ENCODE peak calls at places on chromosomes 5 and 9, in six cellular contexts. R, L, E, G, D and U are unnamed samples.

GRCh38 chr5:143001764-143002351 is 231.7 kb downstream of the ARHGAP26 start:
- DNase-seq in L (no peak), E (no peak), D (no peak), G (no peak), R (no peak), U (no peak)

GRCh38 chr5:56207537-56207936 is 25.6 kb downstream of the ANKRD55 start:
- DNase-seq in D (no peak), R (no peak), L (no peak), E (no peak), G (no peak), U (no peak)

GRCh38 chr5:92391-93220 is 638 bp downstream of the PLEKHG4B start:
- DNase-seq in R (no peak), L (no peak), E (no peak), G (no peak), D (no peak), U (no peak)

GRCh38 chr5:110916373-110917049 is 155.0 kb upstream of the TSLP start:
- DNase-seq in D (no peak), L (no peak), G (no peak), R (no peak), E (no peak), U (peak)

GRCh38 chr5:107696071-107696470 is 25.3 kb upstream of the EFNA5 start:
- DNase-seq in D (peak), L (no peak), E (no peak), G (no peak), R (no peak), U (peak)

GRCh38 chr9:35811364-35812024 is 568 bp downstream of the SPAG8 start:
- DNase-seq in E (no peak), G (no peak), D (no peak), L (no peak), R (no peak), U (no peak)

GRCh38 chr9:91162311-91162710 is 199.4 kb downstream of the AUH start:
- DNase-seq in G (no peak), L (no peak), D (no peak), R (no peak), E (peak), U (no peak)

GRCh38 chr5:96327728-96328127 is 105.3 kb downstream of the PCSK1 start:
- DNase-seq in G (no peak), R (no peak), L (no peak), D (no peak), E (no peak), U (no peak)

GRCh38 chr5:17289681-17290619 is 72.5 kb downstream of the BASP1 start:
- DNase-seq in E (no peak), R (no peak), G (no peak), D (no peak), L (no peak), U (no peak)

GRCh38 chr5:65861830-65862241 is 64.5 kb upstream of the ERBIN start:
- DNase-seq in L (peak), D (no peak), E (no peak), G (no peak), R (no peak), U (no peak)

GRCh38 chr9:95854386-95855015 is 21.0 kb upstream of the ERCC6L2 start:
- DNase-seq in R (no peak), G (no peak), D (no peak), L (no peak), E (no peak), U (no peak)

GRCh38 chr5:83467315-83468044 is 4.1 kb upstream of the VCAN start:
- DNase-seq in L (no peak), G (no peak), D (no peak), R (no peak), E (no peak), U (no peak)

GRCh38 chr9:19375536-19375935 is 4.5 kb downstream of the RPS6 start:
- DNase-seq in R (no peak), G (no peak), L (no peak), D (no peak), E (no peak), U (no peak)

GRCh38 chr9:8857330-8858249 is 1058.0 kb upstream of the DMAC1 start:
- DNase-seq in D (peak), E (no peak), R (no peak), G (no peak), L (no peak), U (peak)

GRCh38 chr9:69380811-69381210 is 55.8 kb downstream of the ENTREP1 start:
- DNase-seq in L (no peak), D (no peak), G (no peak), E (no peak), R (no peak), U (no peak)

GRCh38 chr5:110957934-110958333 is 113.6 kb upstream of the TSLP start:
- DNase-seq in G (no peak), D (no peak), R (no peak), E (no peak), L (no peak), U (no peak)

GRCh38 chr5:103188436-103188835 is 68.3 kb downstream of the PPIP5K2 start:
- DNase-seq in D (no peak), L (no peak), R (no peak), G (no peak), E (no peak), U (no peak)
- TF ChIP-seq ZNF274 in D (no peak), L (no peak), R (no peak), G (no peak), E (no peak), U (no peak)

GRCh38 chr5:121273818-121274433 is 577.8 kb upstream of the FTMT start:
- DNase-seq in L (peak), D (no peak), R (peak), E (peak), G (no peak), U (no peak)
- H3K4me3 ChIP-seq in L (no peak), D (no peak), R (no peak), E (no peak), G (no peak), U (no peak)

GRCh38 chr9:137175345-137175961 is 3.6 kb upstream of the TMEM210 start:
- DNase-seq in G (no peak), L (no peak), D (no peak), E (no peak), R (no peak), U (no peak)

GRCh38 chr9:137173795-137174664 is 2.2 kb upstream of the TMEM210 start:
- DNase-seq in D (no peak), E (no peak), G (no peak), R (no peak), L (no peak), U (no peak)

GRCh38 chr9:137176302-137177182 is 4.7 kb upstream of the TMEM210 start:
- DNase-seq in L (no peak), R (peak), E (peak), D (no peak), G (no peak), U (no peak)

GRCh38 chr9:137172907-137173794 is 1.3 kb upstream of the TMEM210 start:
- DNase-seq in L (no peak), E (no peak), R (no peak), D (no peak), G (no peak), U (no peak)

GRCh38 chr9:137174722-137175293 is 3.0 kb upstream of the TMEM210 start:
- DNase-seq in L (no peak), G (no peak), D (no peak), E (no peak), R (no peak), U (no peak)
- TF ChIP-seq ZNF274 in L (no peak), G (no peak), D (no peak), E (no peak), R (no peak), U (no peak)

DNA sequence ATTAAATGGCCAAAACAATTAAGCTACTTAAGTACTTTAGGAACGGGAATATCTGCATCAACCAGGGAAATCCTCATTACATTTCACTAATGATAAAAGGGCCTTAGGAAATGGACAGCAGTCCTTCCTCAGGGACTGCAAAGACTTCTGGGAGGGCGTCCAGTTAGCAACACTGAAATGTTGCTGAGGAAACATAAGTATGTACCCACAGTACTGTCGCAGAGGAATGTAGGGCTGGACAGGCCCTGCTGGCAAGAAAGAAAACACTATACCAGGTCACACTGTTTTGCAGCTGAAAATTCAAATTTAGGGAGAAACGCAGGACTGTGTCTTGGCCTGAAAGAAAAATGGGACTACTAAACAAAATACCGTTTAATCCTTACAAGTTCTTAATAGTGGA is 1.3 kb downstream of the C5orf15 start:
- DNase-seq in D (no peak), R (no peak), L (no peak), G (no peak), E (no peak), U (no peak)
- H3K4me3 ChIP-seq in D (no peak), R (peak), L (peak), G (peak), E (peak), U (no peak)

GRCh38 chr5:72522607-72523006 is 15.4 kb upstream of the ZNF366 start:
- DNase-seq in L (no peak), G (no peak), D (no peak), R (no peak), E (no peak), U (no peak)

GRCh38 chr5:72519191-72519590 is 12.0 kb upstream of the ZNF366 start:
- DNase-seq in D (no peak), E (no peak), R (no peak), G (no peak), L (no peak), U (no peak)

GRCh38 chr5:72529383-72529782 is 22.2 kb upstream of the ZNF366 start:
- DNase-seq in G (no peak), L (no peak), D (no peak), E (no peak), R (no peak), U (no peak)

GRCh38 chr5:72525816-72526215 is 18.6 kb upstream of the ZNF366 start:
- DNase-seq in D (no peak), L (no peak), R (no peak), E (no peak), G (no peak), U (no peak)

DNA sequence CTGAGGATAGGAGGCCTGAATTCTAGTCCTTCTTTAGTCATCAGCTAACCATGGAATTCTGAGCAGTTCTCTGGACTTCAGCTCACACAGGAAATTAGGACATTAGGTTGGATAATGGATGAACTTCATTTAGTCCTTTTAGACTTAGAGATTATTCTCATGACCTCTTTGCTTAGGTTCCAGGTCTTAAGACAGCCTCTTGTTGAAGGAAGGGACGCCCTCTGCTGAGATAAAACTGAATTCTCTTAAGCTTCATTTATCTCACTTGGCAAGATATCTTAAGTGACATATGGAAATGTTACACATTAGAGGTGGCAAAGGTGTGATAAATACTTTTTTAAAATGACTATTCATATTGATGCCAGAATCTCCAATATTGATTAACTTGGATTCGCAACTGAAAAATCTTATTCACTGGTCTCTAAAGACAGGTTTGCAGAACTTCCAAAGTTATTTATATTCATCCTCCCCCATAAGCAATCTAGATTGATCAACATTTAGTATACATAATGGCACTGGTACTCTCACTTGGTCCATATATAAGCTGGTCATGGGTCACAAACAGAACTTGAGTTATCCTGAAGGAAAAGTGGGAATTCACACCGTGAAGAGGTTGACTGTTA is 16.9 kb upstream of the ZNF366 start:
- DNase-seq in D (no peak), R (peak), G (peak), L (peak), E (no peak), U (peak)
- TF ChIP-seq ZNF274 in D (no peak), R (no peak), G (no peak), L (no peak), E (no peak), U (no peak)

DNA sequence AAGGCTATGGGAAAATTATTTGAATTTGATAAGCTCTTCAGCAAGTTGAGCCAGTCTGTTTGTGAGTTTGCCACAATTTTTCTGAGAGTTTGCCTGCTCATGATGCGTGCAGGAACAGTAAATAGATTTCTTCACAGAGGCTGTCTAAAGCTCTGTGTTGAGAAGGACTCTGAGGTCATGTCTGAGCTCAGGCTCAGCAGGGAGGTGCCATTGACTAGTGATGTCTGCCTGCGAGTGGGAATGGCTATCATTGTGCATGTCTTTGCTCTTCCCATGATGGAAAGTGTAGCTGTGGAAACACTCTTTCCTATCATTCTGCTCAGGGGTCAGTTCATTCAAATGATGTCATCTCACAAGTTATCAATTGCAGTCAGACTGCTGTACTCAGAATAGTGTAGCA is 142.8 kb downstream of the RASEF start:
- DNase-seq in E (no peak), L (no peak), G (no peak), D (no peak), R (no peak), U (no peak)
- H3K4me3 ChIP-seq in E (no peak), L (no peak), G (no peak), D (no peak), R (no peak), U (no peak)

GRCh38 chr5:33579789-33580188 is 139.0 kb downstream of the TARS1 start:
- DNase-seq in E (no peak), G (no peak), D (no peak), L (no peak), R (no peak), U (no peak)

GRCh38 chr5:33582417-33582816 is 141.7 kb downstream of the TARS1 start:
- DNase-seq in L (no peak), R (peak), E (no peak), D (no peak), G (no peak), U (no peak)

GRCh38 chr5:33576726-33577620 is 136.2 kb downstream of the TARS1 start:
- DNase-seq in L (no peak), G (no peak), R (no peak), D (no peak), E (no peak), U (no peak)

GRCh38 chr5:33583332-33583731 is 142.6 kb downstream of the TARS1 start:
- DNase-seq in L (no peak), R (no peak), G (no peak), E (no peak), D (no peak), U (no peak)

GRCh38 chr5:33579163-33579562 is 138.4 kb downstream of the TARS1 start:
- DNase-seq in E (no peak), R (no peak), L (no peak), D (no peak), G (no peak), U (no peak)
- TF ChIP-seq ZNF274 in E (no peak), R (no peak), L (no peak), D (no peak), G (no peak), U (no peak)

GRCh38 chr9:6712041-6712440 is 45.7 kb upstream of the KDM4C start:
- DNase-seq in D (no peak), L (no peak), E (no peak), R (no peak), G (no peak), U (no peak)

GRCh38 chr9:6711403-6711802 is 46.4 kb upstream of the KDM4C start:
- DNase-seq in L (no peak), D (no peak), R (no peak), E (no peak), G (no peak), U (no peak)

GRCh38 chr9:6714176-6714575 is 43.6 kb upstream of the KDM4C start:
- DNase-seq in G (no peak), D (no peak), E (no peak), R (peak), L (no peak), U (no peak)

GRCh38 chr9:6716766-6717165 is 41.0 kb upstream of the KDM4C start:
- DNase-seq in E (no peak), D (no peak), G (no peak), R (no peak), L (no peak), U (no peak)

DNA sequence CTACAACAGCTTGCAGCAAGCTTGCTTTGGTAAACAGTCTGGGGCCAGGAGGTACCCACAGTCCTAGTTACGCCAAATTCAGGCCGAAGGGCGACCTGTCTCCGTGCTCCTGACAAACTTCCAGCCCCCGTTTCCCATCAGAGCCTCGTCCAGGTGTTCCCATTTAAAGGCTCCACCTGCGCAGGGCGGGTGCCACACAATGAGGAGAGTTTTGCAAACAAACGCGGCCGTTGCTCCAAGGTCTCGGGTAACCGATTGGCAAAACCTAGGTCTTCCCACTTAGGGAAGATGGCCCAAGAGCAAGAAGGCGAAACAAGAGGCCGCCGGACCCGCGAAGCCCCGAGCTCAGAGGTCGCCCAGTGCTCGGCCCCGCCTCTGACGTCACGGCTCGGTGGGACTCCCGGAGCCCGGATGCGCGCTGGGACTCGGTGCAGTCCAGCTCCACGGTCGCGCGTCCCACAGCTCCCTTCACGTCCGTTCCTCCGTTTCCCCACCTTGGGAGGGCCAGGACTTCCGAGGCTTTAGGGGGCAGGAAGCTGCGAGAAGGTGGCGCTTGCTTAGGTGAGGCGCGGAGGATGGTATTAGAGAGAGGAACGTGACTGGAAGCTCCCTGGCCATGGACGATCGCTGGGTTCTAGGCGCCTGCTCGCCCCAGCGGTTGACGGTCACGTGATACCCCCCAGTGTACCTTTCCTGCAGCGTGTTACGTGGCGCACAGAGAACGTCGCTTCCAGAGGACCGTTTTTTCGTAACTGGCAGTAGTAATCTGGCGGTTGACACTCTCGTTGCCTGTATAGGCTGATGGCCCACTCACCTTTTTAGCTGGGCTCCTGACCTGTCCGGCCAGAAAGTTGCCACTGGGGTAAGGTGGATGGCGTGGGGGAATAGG is 41.8 kb upstream of the KDM4C start:
- DNase-seq in L (peak), D (no peak), G (peak), E (no peak), R (peak), U (no peak)
- H3K4me3 ChIP-seq in L (peak), D (no peak), G (peak), E (no peak), R (peak), U (no peak)

GRCh38 chr9:1087120-1087881 is 37.1 kb downstream of the DMRT2 start:
- DNase-seq in D (no peak), G (peak), L (no peak), R (no peak), E (no peak), U (no peak)

GRCh38 chr9:1086517-1086916 is 36.4 kb downstream of the DMRT2 start:
- DNase-seq in E (no peak), L (no peak), D (no peak), R (no peak), G (no peak), U (no peak)

GRCh38 chr9:1077616-1078015 is 27.5 kb downstream of the DMRT2 start:
- DNase-seq in D (no peak), L (no peak), G (no peak), R (no peak), E (no peak), U (no peak)

GRCh38 chr9:1083325-1083913 is 33.3 kb downstream of the DMRT2 start:
- DNase-seq in L (no peak), R (no peak), D (peak), E (no peak), G (no peak), U (no peak)
- TF ChIP-seq ZNF274 in L (no peak), R (no peak), D (no peak), E (no peak), G (no peak), U (no peak)

GRCh38 chr5:171315386-171315891 is 6.4 kb downstream of the TLX3 start:
- DNase-seq in D (no peak), R (no peak), E (no peak), L (no peak), G (no peak), U (no peak)
- H3K4me3 ChIP-seq in D (no peak), R (no peak), E (no peak), L (no peak), G (no peak), U (no peak)